ENCODE peak calls at places on chromosomes 3 and 15, in eight cellular contexts. Z is nucleus accumbens, V is AG10803, I is HTR-8/SVneo, O is mesothelial cell of epicardium, B is foreskin fibroblast, W is NCI-H1092 treated with DMSO at 0.1 percent for 48 hours, S is 8988T. A is an unnamed sample.

GRCh38 chr15:63288342-63288741 is 10.9 kb downstream of the APH1B start:
- DNase-seq in W (no peak), S (no peak), V (no peak), Z (no peak), O (no peak), I (no peak), B (peak), A (no peak)

GRCh38 chr3:38996193-38996592 is 55.6 kb downstream of the SCN11A start:
- DNase-seq in V (no peak), I (no peak), B (no peak), S (no peak), O (no peak), Z (no peak), W (no peak), A (no peak)

GRCh38 chr15:60110909-60111308 is 106.8 kb downstream of the FOXB1 start:
- DNase-seq in I (no peak), S (no peak), O (no peak), V (no peak), Z (no peak), B (no peak), W (no peak), A (no peak)

GRCh38 chr3:128623762-128624176 is 26.8 kb downstream of the RPN1 start:
- DNase-seq in I (no peak), V (peak), B (peak), Z (no peak), S (no peak), W (no peak), O (no peak), A (no peak)

GRCh38 chr3:34090876-34091275 is 292.4 kb downstream of the PDCD6IP start:
- DNase-seq in S (no peak), Z (no peak), B (no peak), W (no peak), I (no peak), V (no peak), O (no peak), A (no peak)

GRCh38 chr3:43162573-43163084 is 56.8 kb upstream of the POMGNT2 start:
- DNase-seq in V (no peak), B (no peak), W (no peak), I (no peak), S (no peak), O (no peak), Z (no peak), A (no peak)

GRCh38 chr15:70575251-70576227 is 187.8 kb downstream of the UACA start:
- DNase-seq in Z (no peak), I (no peak), S (no peak), B (peak), W (peak), V (peak), O (no peak), A (no peak)

GRCh38 chr3:72982653-72983366 is 13.8 kb upstream of the PPP4R2 start:
- DNase-seq in W (no peak), S (no peak), B (no peak), O (no peak), V (no peak), Z (no peak), I (no peak), A (no peak)

GRCh38 chr3:160448845-160449659 is 534 bp downstream of the TRIM59 start:
- DNase-seq in Z (no peak), O (peak), S (peak), B (peak), I (no peak), V (peak), W (peak), A (peak)

GRCh38 chr3:46756642-46757041 is 39.0 kb upstream of the PRSS50 start:
- DNase-seq in B (no peak), Z (no peak), O (no peak), W (no peak), S (no peak), V (no peak), I (no peak), A (no peak)

GRCh38 chr3:20451170-20451569 is 265.2 kb upstream of the SGO1 start:
- DNase-seq in Z (no peak), I (no peak), O (no peak), S (no peak), B (no peak), V (no peak), W (no peak), A (no peak)

GRCh38 chr3:46935989-46936620 is 40.4 kb downstream of the CCDC12 start:
- DNase-seq in S (no peak), Z (no peak), I (no peak), V (no peak), W (no peak), B (no peak), O (no peak), A (no peak)

GRCh38 chr3:8937064-8938020 is 25.9 kb downstream of the RAD18 start:
- DNase-seq in Z (no peak), V (peak), I (peak), S (no peak), B (peak), W (no peak), O (no peak), A (no peak)

GRCh38 chr15:68379058-68379758 is 52.8 kb downstream of the ITGA11 start:
- DNase-seq in I (no peak), Z (no peak), O (no peak), S (no peak), B (no peak), W (no peak), V (no peak), A (no peak)

GRCh38 chr3:197795200-197795599 is 4.1 kb downstream of the LRCH3 start:
- DNase-seq in Z (no peak), S (no peak), O (no peak), I (no peak), V (peak), B (peak), W (no peak), A (no peak)

GRCh38 chr15:37618368-37618767 is 316.1 kb upstream of the TMCO5A start:
- DNase-seq in V (no peak), S (no peak), O (no peak), W (no peak), Z (no peak), I (no peak), B (no peak), A (no peak)

GRCh38 chr3:138493804-138494606 is 59.6 kb downstream of the ESYT3 start:
- DNase-seq in B (peak), O (no peak), I (peak), W (no peak), S (no peak), Z (no peak), V (peak), A (no peak)

A was measured in iPS-NIHi11.